ENCODE peak calls at places on chromosomes 5 and 9, in ten cellular contexts. K, U, G, W, Q, S, O, Y, H and Z are unnamed samples.

GRCh38 chr5:168085321-168086040 is 206.0 kb upstream of the WWC1 start:
- DNase-seq in K (no peak), U (no peak), G (no peak), W (no peak), Q (no peak), S (no peak), O (no peak), Y (no peak), H (no peak), Z (no peak)

GRCh38 chr9:133636902-133637301 is 739 bp downstream of the DBH start:
- DNase-seq in K (no peak), U (no peak), G (no peak), W (no peak), Q (no peak), S (no peak), O (no peak), Y (no peak), H (no peak), Z (no peak)

GRCh38 chr5:17796757-17797398 is 162.6 kb downstream of the TAF11L14 start:
- DNase-seq in K (peak), U (no peak), G (no peak), W (no peak), Q (peak), S (no peak), O (no peak), Y (no peak), H (no peak), Z (no peak)

GRCh38 chr5:150117945-150118560 is 31.7 kb upstream of the CSF1R start:
- DNase-seq in K (no peak), U (no peak), G (no peak), W (no peak), Q (no peak), S (no peak), O (no peak), Y (no peak), H (no peak), Z (no peak)

GRCh38 chr9:90169490-90169889 is 473.1 kb downstream of the DIRAS2 start:
- DNase-seq in K (no peak), U (no peak), G (no peak), W (no peak), Q (no peak), S (no peak), O (no peak), Y (no peak), H (no peak), Z (no peak)

GRCh38 chr9:97525451-97525850 is 24.0 kb downstream of the TMOD1 start:
- DNase-seq in K (peak), U (no peak), G (no peak), W (no peak), Q (peak), S (peak), O (no peak), Y (no peak), H (no peak), Z (no peak)

GRCh38 chr9:134234001-134234660 is 69.8 kb upstream of the RNU6ATAC start:
- DNase-seq in K (peak), U (no peak), G (no peak), W (no peak), Q (peak), S (no peak), O (no peak), Y (no peak), H (no peak), Z (no peak)

GRCh38 chr5:84445049-84445685 is 60.5 kb upstream of the EDIL3 start:
- DNase-seq in K (no peak), U (no peak), G (no peak), W (no peak), Q (no peak), S (no peak), O (no peak), Y (no peak), H (no peak), Z (no peak)

GRCh38 chr9:2800385-2801179 is 43.3 kb downstream of the PUM3 start:
- DNase-seq in K (peak), U (no peak), G (peak), W (no peak), Q (no peak), S (no peak), O (no peak), Y (no peak), H (no peak), Z (no peak)

GRCh38 chr9:123465304-123465703 is 109.3 kb downstream of the CRB2 start:
- DNase-seq in K (no peak), U (no peak), G (no peak), W (no peak), Q (no peak), S (no peak), O (no peak), Y (no peak), H (no peak), Z (no peak)

GRCh38 chr5:120405291-120405864 is 58.7 kb upstream of the PRR16 start:
- DNase-seq in K (peak), U (no peak), G (peak), W (peak), Q (peak), S (no peak), O (no peak), Y (no peak), H (no peak), Z (no peak)

GRCh38 chr9:100216178-100216787 is 117.2 kb downstream of the INVS start:
- DNase-seq in K (peak), U (peak), G (peak), W (peak), Q (no peak), S (peak), O (peak), Y (peak), H (peak), Z (peak)

GRCh38 chr9:134637696-134638502 is 3.7 kb upstream of the COL5A1 start:
- DNase-seq in K (no peak), U (no peak), G (no peak), W (no peak), Q (no peak), S (no peak), O (no peak), Y (no peak), H (no peak), Z (no peak)

GRCh38 chr9:76215066-76215465 is 179.2 kb downstream of the RFK start:
- DNase-seq in K (peak), U (no peak), G (peak), W (peak), Q (peak), S (no peak), O (no peak), Y (no peak), H (no peak), Z (no peak)

GRCh38 chr5:80805038-80805437 is 150.3 kb upstream of the DHFR start:
- DNase-seq in K (no peak), U (no peak), G (no peak), W (no peak), Q (no peak), S (no peak), O (no peak), Y (no peak), H (no peak), Z (no peak)

GRCh38 chr9:135468866-135469521 is 10.6 kb upstream of the PPP1R26 start:
- DNase-seq in K (peak), U (no peak), G (peak), W (no peak), Q (peak), S (no peak), O (peak), Y (no peak), H (no peak), Z (no peak)

GRCh38 chr9:33082135-33082534 is 5.7 kb upstream of the SMU1 start:
- DNase-seq in K (no peak), U (no peak), G (no peak), W (no peak), Q (no peak), S (no peak), O (no peak), Y (no peak), H (no peak), Z (no peak)

GRCh38 chr5:177162379-177162778 is 28.8 kb downstream of the NSD1 start:
- DNase-seq in K (peak), U (no peak), G (no peak), W (no peak), Q (no peak), S (no peak), O (no peak), Y (no peak), H (no peak), Z (no peak)

GRCh38 chr9:115038138-115038537 is 79.8 kb downstream of the TNC start:
- DNase-seq in K (no peak), U (no peak), G (no peak), W (no peak), Q (no peak), S (no peak), O (no peak), Y (no peak), H (peak), Z (no peak)

GRCh38 chr5:173689713-173690360 is 73.4 kb upstream of the BOD1 start:
- DNase-seq in K (no peak), U (peak), G (no peak), W (no peak), Q (no peak), S (peak), O (no peak), Y (no peak), H (no peak), Z (peak)

DNA sequence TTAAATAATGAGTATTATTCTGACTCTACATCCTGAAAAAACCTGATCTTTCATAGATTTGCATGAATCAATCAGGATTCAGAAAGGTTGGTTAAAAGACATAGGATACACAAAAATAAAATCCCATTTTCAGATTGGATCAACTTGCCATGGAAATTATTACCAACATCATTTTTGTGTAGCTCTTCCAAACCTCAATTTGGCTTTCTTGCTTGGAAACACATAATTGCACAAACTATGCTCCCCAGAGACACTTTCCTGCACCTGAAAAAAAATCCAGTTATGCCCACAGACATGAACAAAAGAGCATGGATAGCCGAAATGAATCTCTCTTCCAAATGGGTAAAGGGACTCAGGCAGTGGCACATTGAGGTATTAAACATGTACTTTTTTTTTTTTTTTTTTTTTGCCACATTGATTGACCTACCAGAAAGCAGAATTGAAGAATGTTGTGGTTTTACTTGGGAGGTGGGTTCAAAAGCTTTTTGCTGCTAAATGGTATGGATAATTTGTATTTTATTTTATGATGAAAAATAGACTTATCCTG is 135.4 kb upstream of the FBN2 start:
- DNase-seq in K (no peak), U (no peak), G (no peak), W (no peak), Q (no peak), S (no peak), O (no peak), Y (no peak), H (no peak), Z (no peak)
- TF ChIP-seq CTCF in K (no peak), U (no peak), G (no peak), W (no peak), Q (no peak), S (no peak), O (no peak), Y (no peak), H (no peak), Z (no peak)

DNA sequence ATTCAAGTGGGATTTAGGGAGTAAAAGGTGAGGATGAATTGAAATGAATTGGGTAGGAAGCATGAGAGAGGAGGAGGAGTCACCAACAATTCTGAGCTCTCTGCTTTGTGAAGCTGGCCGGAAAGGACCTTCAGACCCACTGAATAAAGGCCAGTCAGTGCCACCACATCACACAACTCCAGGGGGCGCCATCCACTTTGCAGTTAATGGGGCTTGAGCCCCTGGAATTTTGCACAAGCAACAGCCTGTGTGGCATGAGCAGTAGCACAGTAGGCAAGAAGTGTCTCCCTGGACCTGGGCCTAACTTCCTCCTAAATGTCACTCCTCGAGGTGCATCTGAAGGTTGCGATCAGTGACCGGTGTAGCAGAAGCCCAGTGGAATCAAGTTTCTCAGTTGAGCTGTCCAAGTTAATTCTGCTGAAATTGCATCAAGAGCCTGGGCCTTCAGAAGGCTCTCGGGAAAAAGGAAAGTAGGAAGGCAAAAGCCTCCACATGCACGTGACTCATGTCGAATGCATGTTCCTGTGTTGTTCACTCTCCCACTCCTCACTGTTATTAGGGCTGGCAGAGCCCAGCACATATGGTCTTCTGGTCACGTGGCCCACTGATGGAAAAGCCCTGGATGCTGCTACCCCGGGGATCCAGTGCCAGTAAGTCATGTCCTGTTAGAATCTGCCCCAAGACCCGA is 27.8 kb upstream of the GLIS3 start:
- DNase-seq in K (peak), U (no peak), G (peak), W (peak), Q (no peak), S (no peak), O (no peak), Y (no peak), H (no peak), Z (no peak)
- TF ChIP-seq CTCF in K (no peak), U (no peak), G (no peak), W (peak), Q (no peak), S (no peak), O (peak), Y (no peak), H (no peak), Z (no peak)

GRCh38 chr5:35849850-35850249 is 6.8 kb upstream of the IL7R start:
- DNase-seq in K (no peak), U (no peak), G (no peak), W (no peak), Q (no peak), S (no peak), O (no peak), Y (no peak), H (no peak), Z (no peak)

GRCh38 chr5:35853652-35854051 is 3.0 kb upstream of the IL7R start:
- DNase-seq in K (no peak), U (peak), G (peak), W (no peak), Q (no peak), S (no peak), O (no peak), Y (no peak), H (peak), Z (no peak)

GRCh38 chr5:35854248-35854647 is 2.4 kb upstream of the IL7R start:
- DNase-seq in K (no peak), U (peak), G (no peak), W (no peak), Q (no peak), S (peak), O (no peak), Y (no peak), H (no peak), Z (no peak)

GRCh38 chr5:35851282-35851681 is 5.4 kb upstream of the IL7R start:
- DNase-seq in K (no peak), U (no peak), G (peak), W (peak), Q (peak), S (no peak), O (no peak), Y (no peak), H (no peak), Z (no peak)

DNA sequence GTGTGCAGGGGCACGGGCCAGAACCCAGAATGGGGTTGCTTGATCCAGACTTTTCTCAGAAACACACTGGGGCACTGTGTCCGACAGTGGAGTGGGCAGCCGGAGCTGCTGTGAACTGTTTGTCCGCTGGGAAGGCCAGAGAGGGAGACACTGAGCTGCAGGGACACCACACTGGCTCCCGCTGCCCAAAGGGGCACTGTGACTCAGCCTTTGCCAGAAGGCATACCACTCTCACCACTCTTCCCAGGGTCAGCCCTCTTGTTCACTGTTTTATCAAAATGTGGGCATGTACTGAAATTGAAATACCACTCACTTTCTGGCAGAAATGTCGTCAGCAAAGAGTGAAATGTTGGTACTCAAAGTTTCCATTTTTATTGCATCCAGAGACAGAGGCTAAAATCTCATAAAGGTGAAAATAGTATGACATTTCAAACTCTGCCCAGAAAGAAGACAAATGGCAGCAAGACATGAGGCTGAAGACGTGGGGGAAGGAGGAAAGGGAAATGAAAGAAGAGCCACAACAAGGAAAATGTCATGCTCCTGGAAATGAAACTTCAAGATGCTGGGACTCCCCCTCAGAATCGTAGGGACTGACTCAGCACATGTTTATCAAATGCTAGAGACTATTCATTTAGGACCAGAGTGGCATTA is 4.5 kb upstream of the IL7R start:
- DNase-seq in K (no peak), U (peak), G (no peak), W (no peak), Q (no peak), S (no peak), O (no peak), Y (no peak), H (peak), Z (peak)
- TF ChIP-seq CTCF in K (no peak), U (no peak), G (no peak), W (peak), Q (no peak), S (no peak), O (no peak), Y (no peak), H (no peak), Z (no peak)

DNA sequence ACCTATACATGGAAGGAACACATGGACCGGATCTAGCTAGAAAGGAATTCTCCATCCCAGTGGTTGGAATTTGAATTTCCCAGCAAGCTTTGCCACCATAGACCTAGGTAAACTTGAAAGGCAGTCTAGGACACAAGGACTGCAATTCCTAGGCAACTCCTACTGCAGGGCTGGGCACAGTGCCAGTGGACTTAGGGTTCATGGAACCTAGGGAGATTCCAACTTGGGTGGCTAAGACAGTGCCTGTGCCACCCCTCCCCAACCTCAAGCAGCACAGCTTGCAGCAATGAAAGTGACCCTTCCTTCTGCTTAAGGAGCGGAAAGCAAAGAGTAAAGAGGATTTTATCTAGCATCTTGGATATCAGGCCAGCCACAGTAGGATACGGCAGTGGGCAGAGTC is 663.3 kb downstream of the ELAVL2 start:
- DNase-seq in K (no peak), U (no peak), G (no peak), W (no peak), Q (no peak), S (no peak), O (no peak), Y (no peak), H (no peak), Z (no peak)
- TF ChIP-seq CTCF in K (no peak), U (no peak), G (no peak), W (no peak), Q (no peak), S (no peak), O (no peak), Y (no peak), H (no peak), Z (no peak)

GRCh38 chr9:126564716-126565115 is 49.0 kb upstream of the LMX1B start:
- DNase-seq in K (no peak), U (no peak), G (no peak), W (no peak), Q (no peak), S (no peak), O (no peak), Y (no peak), H (no peak), Z (no peak)
- TF ChIP-seq CTCF in K (no peak), U (peak), G (no peak), W (peak), Q (no peak), S (no peak), O (peak), Y (peak), H (no peak), Z (no peak)

DNA sequence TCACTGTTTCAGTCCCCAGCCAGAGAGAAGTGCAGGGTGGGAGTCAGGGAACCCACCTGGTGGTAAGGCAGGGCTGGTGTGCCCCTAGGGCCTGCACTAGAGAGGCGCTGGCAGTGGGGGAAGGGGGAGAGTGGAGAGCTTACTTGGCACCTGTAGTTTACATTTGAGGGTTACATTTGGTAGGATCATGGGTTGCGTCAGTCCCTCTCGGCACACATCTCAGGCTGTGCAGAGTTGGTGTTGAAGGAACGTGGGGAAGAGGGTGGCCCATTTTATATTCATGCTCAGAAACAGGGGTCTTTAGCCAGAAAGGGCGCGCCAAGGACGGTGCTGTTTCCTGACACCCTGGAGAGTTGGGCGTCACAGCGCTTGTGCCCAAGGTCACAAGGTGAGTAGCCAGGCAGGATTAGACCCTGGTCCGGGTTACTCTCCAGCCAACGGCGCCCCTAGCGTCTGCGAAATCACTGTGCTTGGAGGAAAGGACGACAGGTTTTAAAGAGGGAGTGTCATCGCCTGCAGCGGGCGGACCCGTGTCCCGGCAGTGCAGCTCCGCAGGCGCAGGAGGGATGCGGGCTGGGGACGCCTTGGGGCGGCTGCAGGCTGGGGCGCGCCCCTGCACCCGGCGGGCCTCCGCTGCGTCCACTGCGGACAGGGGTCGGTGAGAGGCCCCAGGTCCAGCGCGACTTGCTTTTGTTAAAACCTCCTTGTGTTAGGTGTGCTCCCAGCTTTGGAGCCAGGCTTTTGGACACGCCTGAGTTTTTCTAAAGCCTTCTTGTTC is 272.6 kb downstream of the FANCC start:
- DNase-seq in K (peak), U (no peak), G (no peak), W (no peak), Q (peak), S (peak), O (peak), Y (peak), H (peak), Z (no peak)
- TF ChIP-seq CTCF in K (peak), U (no peak), G (no peak), W (peak), Q (peak), S (peak), O (peak), Y (peak), H (peak), Z (no peak)

GRCh38 chr5:171521219-171521633 is 101.8 kb downstream of the FGF18 start:
- DNase-seq in K (peak), U (no peak), G (peak), W (peak), Q (peak), S (no peak), O (no peak), Y (no peak), H (peak), Z (no peak)
- TF ChIP-seq CTCF in K (no peak), U (no peak), G (peak), W (no peak), Q (no peak), S (no peak), O (no peak), Y (no peak), H (no peak), Z (no peak)

GRCh38 chr9:83707768-83708514 is at the start of gene UBQLN1:
- DNase-seq in K (peak), U (peak), G (peak), W (peak), Q (peak), S (peak), O (peak), Y (peak), H (peak), Z (peak)
- TF ChIP-seq CTCF in K (no peak), U (no peak), G (no peak), W (no peak), Q (no peak), S (no peak), O (no peak), Y (no peak), H (peak), Z (no peak)

GRCh38 chr5:68215208-68215887 is at the start of gene PIK3R1:
- DNase-seq in K (peak), U (peak), G (peak), W (peak), Q (peak), S (peak), O (peak), Y (peak), H (peak), Z (peak)
- TF ChIP-seq CTCF in K (peak), U (peak), G (peak), W (peak), Q (peak), S (peak), O (peak), Y (peak), H (peak), Z (no peak)